ENCODE peak calls at places on chromosomes 6 and 20, in eight cellular contexts. W, J, H, Y, F, A, X and O are unnamed samples. For H3K4me1, the result is how much of the 10 kb centered on the place peaks cover.

GRCh38 chr6:16999486-17000436 is 102.1 kb upstream of the STMND1 start:
- DNase-seq in H (no peak), Y (peak), F (no peak), A (no peak), X (no peak), J (no peak), W (no peak), O (no peak)

GRCh38 chr6:16546851-16547250 is 214.4 kb downstream of the ATXN1 start:
- DNase-seq in X (no peak), Y (no peak), W (no peak), A (no peak), H (no peak), J (no peak), F (no peak), O (no peak)

GRCh38 chr6:143141442-143141841 is 80.8 kb downstream of the AIG1 start:
- DNase-seq in W (no peak), F (no peak), Y (no peak), A (no peak), J (no peak), X (no peak), H (no peak), O (no peak)

GRCh38 chr6:41940759-41941279 is 789 bp downstream of the CCND3 start:
- DNase-seq in F (peak), A (no peak), W (no peak), H (peak), J (peak), Y (peak), X (no peak), O (peak)

GRCh38 chr6:109204511-109204910 is 109.2 kb downstream of the CEP57L1 start:
- DNase-seq in F (no peak), H (no peak), A (no peak), W (no peak), J (no peak), X (no peak), Y (no peak), O (no peak)

GRCh38 chr6:25280617-25280990 is 1.4 kb downstream of the CARMIL1 start:
- DNase-seq in Y (no peak), J (no peak), W (no peak), A (no peak), F (no peak), X (no peak), H (no peak), O (no peak)

GRCh38 chr6:23350752-23351453 is 775.1 kb upstream of the NRSN1 start:
- DNase-seq in J (no peak), F (no peak), W (no peak), Y (no peak), X (no peak), H (no peak), A (no peak), O (no peak)

GRCh38 chr6:106257195-106257594 is 68.4 kb downstream of the ATG5 start:
- DNase-seq in H (no peak), A (no peak), J (no peak), Y (peak), F (no peak), X (no peak), W (no peak), O (no peak)

GRCh38 chr20:35093245-35093884 is 758 bp upstream of the TRPC4AP start:
- DNase-seq in X (no peak), J (no peak), W (peak), F (no peak), H (no peak), A (no peak), Y (peak), O (no peak)

GRCh38 chr6:35368038-35368887 is 25.9 kb downstream of the PPARD start:
- DNase-seq in W (no peak), A (no peak), J (no peak), Y (peak), X (no peak), H (no peak), F (no peak), O (no peak)

GRCh38 chr6:80594461-80594860 is 488.0 kb downstream of the BCKDHB start:
- DNase-seq in X (no peak), W (no peak), Y (peak), F (no peak), H (no peak), J (no peak), A (no peak), O (no peak)

GRCh38 chr6:164085552-164086325 is 671.2 kb downstream of the QKI start:
- DNase-seq in A (no peak), J (peak), X (peak), F (no peak), H (peak), W (no peak), Y (no peak), O (no peak)

GRCh38 chr20:15814360-15814759 is 758.9 kb downstream of the KIF16B start:
- DNase-seq in W (no peak), Y (no peak), X (no peak), H (no peak), J (no peak), F (no peak), A (no peak), O (no peak)

GRCh38 chr6:11231564-11232176 is 798 bp downstream of the NEDD9 start:
- DNase-seq in F (no peak), X (no peak), J (no peak), W (peak), Y (no peak), A (no peak), H (no peak), O (no peak)

GRCh38 chr20:63102720-63103375 is 96.1 kb upstream of the BHLHE23 start:
- DNase-seq in J (no peak), W (peak), H (peak), F (peak), A (no peak), X (no peak), Y (peak), O (peak)

GRCh38 chr20:51712501-51713212 is 55.5 kb downstream of the ATP9A start:
- DNase-seq in X (no peak), Y (peak), F (peak), H (no peak), A (no peak), W (peak), J (no peak), O (no peak)

GRCh38 chr20:58112017-58112781 is 116.3 kb downstream of the ANKRD60 start:
- DNase-seq in W (peak), Y (peak), J (no peak), A (no peak), H (no peak), F (no peak), X (no peak), O (no peak)

DNA sequence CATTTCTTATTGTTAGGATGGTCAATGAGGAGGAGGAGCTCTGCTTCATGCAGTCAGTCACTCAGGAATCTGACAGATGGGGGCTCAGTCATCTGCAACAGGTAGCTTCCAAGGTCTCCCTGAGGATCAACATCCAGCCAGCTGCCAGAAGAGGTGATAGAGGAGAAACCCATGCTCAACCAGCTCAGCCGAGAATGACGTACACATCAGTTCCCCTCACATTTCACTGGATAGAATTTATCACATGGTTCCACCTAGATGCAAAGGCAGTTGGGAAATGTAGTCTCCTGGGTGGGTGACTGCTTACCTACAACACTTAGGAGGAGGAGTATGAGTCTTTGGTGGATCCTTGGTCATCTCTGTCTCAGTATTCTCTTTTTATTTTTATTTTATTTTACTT is 144.5 kb downstream of the CEBPB start:
- DNase-seq in X (no peak), F (no peak), Y (peak), A (no peak), W (peak), J (no peak), H (peak), O (no peak)
- TF ChIP-seq POLR2A in X (no peak), F (no peak), Y (no peak), A (no peak), W (no peak), J (no peak), H (no peak), O (no peak)

DNA sequence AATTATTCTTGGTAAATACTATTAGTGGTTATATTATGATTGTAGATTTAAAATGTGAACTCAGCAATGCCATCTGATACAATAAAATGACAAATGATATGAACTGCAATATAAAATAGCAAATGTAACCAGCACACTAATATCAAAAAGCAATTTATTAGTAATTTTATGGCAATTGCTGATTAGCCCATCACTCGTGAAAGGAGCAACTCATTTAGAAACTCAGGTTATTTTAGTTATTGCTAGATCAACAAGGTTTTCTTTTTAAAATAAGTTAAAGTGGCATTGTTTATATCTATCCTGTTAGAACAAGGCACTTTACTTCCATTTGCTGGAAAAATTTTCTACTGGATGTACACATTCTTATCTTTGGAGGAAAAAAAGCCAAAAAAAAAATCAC is 18.4 kb upstream of the MCUR1 start:
- DNase-seq in J (no peak), Y (no peak), W (no peak), A (no peak), F (no peak), H (no peak), X (no peak), O (no peak)
- H3K4me1 ChIP-seq in J (under half), Y (under half), W (under half), A (under half), F (under half), H (under half), X (under half), O (under half)

DNA sequence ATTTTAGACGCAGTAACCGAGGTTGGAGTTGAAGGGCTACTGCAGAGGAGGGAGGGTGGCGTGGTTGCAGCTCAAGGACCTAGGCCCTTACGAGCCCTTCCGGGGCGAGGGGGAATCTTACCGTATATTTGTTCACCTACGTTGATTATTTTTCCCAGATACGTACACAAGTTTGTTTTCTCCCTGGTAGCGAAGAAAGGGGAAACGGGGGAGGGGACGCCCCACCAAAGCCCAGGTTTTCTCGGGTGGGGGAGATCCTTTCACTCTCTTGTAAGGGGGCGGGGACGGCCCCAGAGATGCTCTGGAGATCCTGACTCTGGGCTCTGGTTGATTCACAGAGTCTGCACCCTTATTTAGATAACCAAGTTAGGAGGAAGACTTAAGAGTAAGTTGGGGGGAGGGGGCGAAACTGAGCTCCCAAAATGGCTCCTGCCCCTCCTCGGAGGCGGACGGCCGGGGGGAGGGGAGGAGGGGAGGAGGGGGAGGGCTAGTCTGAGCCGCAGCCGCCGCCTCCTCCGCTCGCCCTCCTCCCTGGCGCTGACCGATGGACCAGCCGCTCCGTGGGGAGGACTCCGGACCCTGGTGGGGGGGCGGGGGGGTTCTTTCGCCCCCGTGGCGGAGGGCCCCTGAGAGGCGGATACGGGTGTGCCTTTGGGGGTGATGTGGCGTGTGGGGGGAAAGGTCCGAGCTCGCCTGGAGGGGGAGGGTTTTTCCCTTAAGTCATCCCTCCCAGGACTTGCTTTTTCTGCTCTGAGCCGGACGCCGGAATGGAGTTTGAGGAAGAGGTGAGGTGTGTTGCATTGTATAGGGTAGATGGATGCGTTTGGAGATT is 2.2 kb downstream of the BRD2 start:
- DNase-seq in H (peak), Y (peak), J (peak), W (peak), F (peak), X (peak), A (no peak), O (peak)
- TF ChIP-seq POLR2A in H (peak), Y (peak), J (no peak), W (no peak), F (no peak), X (no peak), A (peak), O (no peak)

GRCh38 chr20:44126445-44126844 is 60.5 kb downstream of the JPH2 start:
- DNase-seq in Y (no peak), H (peak), W (no peak), X (no peak), F (no peak), A (no peak), J (no peak), O (no peak)
- H3K4me1 ChIP-seq in Y (under half), H (under half), W (under half), X (under half), F (under half), A (under half), J (under half), O (under half)

GRCh38 chr20:49286689-49287551 is 9.1 kb upstream of the ZNFX1 start:
- DNase-seq in Y (peak), X (no peak), J (no peak), A (no peak), H (no peak), F (no peak), W (no peak), O (no peak)

GRCh38 chr20:49287555-49288249 is 9.8 kb upstream of the ZNFX1 start:
- DNase-seq in J (no peak), W (no peak), Y (peak), H (no peak), F (no peak), X (no peak), A (no peak), O (no peak)

GRCh38 chr20:49288784-49289696 is 11.2 kb upstream of the ZNFX1 start:
- DNase-seq in W (no peak), F (no peak), J (no peak), X (no peak), H (no peak), Y (no peak), A (no peak), O (no peak)

GRCh38 chr20:49285813-49286494 is 8.1 kb upstream of the ZNFX1 start:
- DNase-seq in X (no peak), W (no peak), Y (no peak), F (no peak), J (no peak), A (no peak), H (no peak), O (no peak)

GRCh38 chr20:49288250-49288751 is 10.4 kb upstream of the ZNFX1 start:
- DNase-seq in W (no peak), A (no peak), H (no peak), X (no peak), F (no peak), J (no peak), Y (no peak), O (no peak)
- TF ChIP-seq POLR2A in W (no peak), A (no peak), H (no peak), X (no peak), F (no peak), J (no peak), Y (peak), O (no peak)